ENCODE peak calls at places on chromosome 1, in four cellular contexts. One of them, this sample, is unnamed.

GRCh38 chr1:111234258-111234657 is 6.7 kb downstream of the CHI3L2 start:
- DNase-seq in dermis microvascular lymphatic vessel endothelial cell: no peak
- DNase-seq in fibroblast of the conjunctiva: no peak
- DNase-seq in HT-29: no peak
- DNase-seq in this sample: no peak

GRCh38 chr1:97145321-97145956 is 423.9 kb downstream of the PTBP2 start:
- DNase-seq in dermis microvascular lymphatic vessel endothelial cell: peak
- DNase-seq in fibroblast of the conjunctiva: peak
- DNase-seq in HT-29: no peak
- DNase-seq in this sample: no peak

GRCh38 chr1:40794915-40795715 is 11.5 kb downstream of the KCNQ4 start:
- DNase-seq in dermis microvascular lymphatic vessel endothelial cell: no peak
- DNase-seq in fibroblast of the conjunctiva: no peak
- DNase-seq in HT-29: no peak
- DNase-seq in this sample: no peak

GRCh38 chr1:109815809-109816791 is 52.4 kb upstream of the EPS8L3 start:
- DNase-seq in dermis microvascular lymphatic vessel endothelial cell: no peak
- DNase-seq in fibroblast of the conjunctiva: no peak
- DNase-seq in HT-29: no peak
- DNase-seq in this sample: peak

GRCh38 chr1:207319207-207319606 is 2.3 kb upstream of the CD55 start:
- DNase-seq in dermis microvascular lymphatic vessel endothelial cell: no peak
- DNase-seq in fibroblast of the conjunctiva: no peak
- DNase-seq in HT-29: peak
- DNase-seq in this sample: no peak

GRCh38 chr1:226220473-226221189 is 2.8 kb upstream of the MIXL1 start:
- DNase-seq in dermis microvascular lymphatic vessel endothelial cell: no peak
- DNase-seq in fibroblast of the conjunctiva: no peak
- DNase-seq in HT-29: no peak
- DNase-seq in this sample: no peak

GRCh38 chr1:40337448-40337847 is 20.4 kb upstream of the COL9A2 start:
- DNase-seq in dermis microvascular lymphatic vessel endothelial cell: no peak
- DNase-seq in fibroblast of the conjunctiva: no peak
- DNase-seq in HT-29: no peak
- DNase-seq in this sample: no peak

GRCh38 chr1:235923466-235924008 is 56.8 kb upstream of the LYST start:
- DNase-seq in dermis microvascular lymphatic vessel endothelial cell: no peak
- DNase-seq in fibroblast of the conjunctiva: no peak
- DNase-seq in HT-29: peak
- DNase-seq in this sample: no peak

GRCh38 chr1:28836421-28836956 is 24.5 kb downstream of the OPRD1 start:
- DNase-seq in dermis microvascular lymphatic vessel endothelial cell: no peak
- DNase-seq in fibroblast of the conjunctiva: no peak
- DNase-seq in HT-29: no peak
- DNase-seq in this sample: no peak

GRCh38 chr1:25178917-25179571 is 53.3 kb downstream of the SYF2 start:
- DNase-seq in dermis microvascular lymphatic vessel endothelial cell: no peak
- DNase-seq in fibroblast of the conjunctiva: no peak
- DNase-seq in HT-29: no peak
- DNase-seq in this sample: no peak

This sample was measured in GF-D8.